ENCODE peak calls at places on chromosome 9, in eight cellular contexts. One of them, this sample, is unnamed. For H3K4me1, the result is how much of the 10 kb centered on the place peaks cover.

GRCh38 chr9:137639303-137640051 is 20.7 kb downstream of the EHMT1 start:
- DNase-seq in esophagus muscularis mucosa: no peak
- DNase-seq in breast epithelium: no peak
- DNase-seq in stomach: no peak
- DNase-seq in HepG2: no peak
- DNase-seq in prostate gland: no peak
- DNase-seq in HCT116: no peak
- DNase-seq in H1: no peak
- DNase-seq in this sample: no peak

GRCh38 chr9:103397868-103398600 is 402.9 kb downstream of the CYLC2 start:
- DNase-seq in esophagus muscularis mucosa: no peak
- DNase-seq in breast epithelium: no peak
- DNase-seq in stomach: peak
- DNase-seq in HepG2: peak
- DNase-seq in prostate gland: peak
- DNase-seq in HCT116: peak
- DNase-seq in H1: peak
- DNase-seq in this sample: no peak

GRCh38 chr9:136511670-136512592 is 29.1 kb upstream of the SEC16A start:
- DNase-seq in esophagus muscularis mucosa: no peak
- DNase-seq in breast epithelium: no peak
- DNase-seq in stomach: no peak
- DNase-seq in HepG2: peak
- DNase-seq in prostate gland: no peak
- DNase-seq in HCT116: no peak
- DNase-seq in H1: no peak
- DNase-seq in this sample: no peak

GRCh38 chr9:33748633-33749304 is 46.6 kb upstream of the PRSS3 start:
- DNase-seq in esophagus muscularis mucosa: no peak
- DNase-seq in breast epithelium: no peak
- DNase-seq in stomach: no peak
- DNase-seq in HepG2: no peak
- DNase-seq in prostate gland: no peak
- DNase-seq in HCT116: no peak
- DNase-seq in H1: no peak
- DNase-seq in this sample: no peak

GRCh38 chr9:113535756-113536155 is 72.2 kb downstream of the RGS3 start:
- DNase-seq in esophagus muscularis mucosa: no peak
- DNase-seq in breast epithelium: no peak
- DNase-seq in stomach: no peak
- DNase-seq in HepG2: no peak
- DNase-seq in prostate gland: no peak
- DNase-seq in HCT116: no peak
- DNase-seq in H1: no peak
- DNase-seq in this sample: peak

GRCh38 chr9:121282309-121283071 is 14.5 kb downstream of the GSN start:
- DNase-seq in esophagus muscularis mucosa: peak
- DNase-seq in breast epithelium: peak
- DNase-seq in stomach: peak
- DNase-seq in HepG2: no peak
- DNase-seq in prostate gland: no peak
- DNase-seq in HCT116: no peak
- DNase-seq in H1: no peak
- DNase-seq in this sample: no peak

GRCh38 chr9:99873943-99874584 is 32.4 kb upstream of the STX17 start:
- DNase-seq in esophagus muscularis mucosa: no peak
- DNase-seq in breast epithelium: no peak
- DNase-seq in stomach: no peak
- DNase-seq in HepG2: no peak
- DNase-seq in prostate gland: no peak
- DNase-seq in HCT116: no peak
- DNase-seq in H1: no peak
- DNase-seq in this sample: no peak

GRCh38 chr9:79684711-79685575 is 113.2 kb downstream of the TLE4 start:
- DNase-seq in esophagus muscularis mucosa: peak
- DNase-seq in breast epithelium: no peak
- DNase-seq in stomach: no peak
- DNase-seq in HepG2: no peak
- DNase-seq in prostate gland: no peak
- DNase-seq in HCT116: no peak
- DNase-seq in H1: no peak
- DNase-seq in this sample: no peak

GRCh38 chr9:100322954-100323536 is 29.7 kb downstream of the TEX10 start:
- DNase-seq in esophagus muscularis mucosa: no peak
- DNase-seq in breast epithelium: no peak
- DNase-seq in stomach: peak
- DNase-seq in HepG2: peak
- DNase-seq in prostate gland: peak
- DNase-seq in HCT116: peak
- DNase-seq in H1: peak
- DNase-seq in this sample: no peak

GRCh38 chr9:128636024-128636390 is 20.6 kb downstream of the DYNC2I2 start:
- DNase-seq in esophagus muscularis mucosa: no peak
- DNase-seq in breast epithelium: peak
- DNase-seq in stomach: peak
- DNase-seq in HepG2: peak
- DNase-seq in prostate gland: peak
- DNase-seq in HCT116: no peak
- DNase-seq in H1: peak
- DNase-seq in this sample: no peak

GRCh38 chr9:5838884-5839571 is 6.1 kb upstream of the ERMP1 start:
- DNase-seq in esophagus muscularis mucosa: no peak
- DNase-seq in breast epithelium: no peak
- DNase-seq in stomach: peak
- DNase-seq in HepG2: peak
- DNase-seq in prostate gland: no peak
- DNase-seq in HCT116: peak
- DNase-seq in H1: no peak
- DNase-seq in this sample: no peak

GRCh38 chr9:82532504-82532903 is 530.4 kb downstream of the RASEF start:
- DNase-seq in esophagus muscularis mucosa: no peak
- DNase-seq in breast epithelium: no peak
- DNase-seq in stomach: no peak
- DNase-seq in HepG2: peak
- DNase-seq in prostate gland: no peak
- DNase-seq in HCT116: no peak
- DNase-seq in H1: no peak
- DNase-seq in this sample: no peak

GRCh38 chr9:137247916-137248175 is 3.2 kb upstream of the STPG3 start:
- DNase-seq in esophagus muscularis mucosa: no peak
- DNase-seq in breast epithelium: no peak
- DNase-seq in stomach: no peak
- DNase-seq in HepG2: no peak
- DNase-seq in prostate gland: no peak
- DNase-seq in HCT116: no peak
- DNase-seq in H1: no peak
- DNase-seq in this sample: no peak

GRCh38 chr9:125428060-125428481 is 166.4 kb downstream of the GAPVD1 start:
- DNase-seq in esophagus muscularis mucosa: no peak
- DNase-seq in breast epithelium: no peak
- DNase-seq in stomach: peak
- DNase-seq in HepG2: no peak
- DNase-seq in prostate gland: no peak
- DNase-seq in HCT116: peak
- DNase-seq in H1: no peak
- DNase-seq in this sample: no peak

GRCh38 chr9:98226516-98226915 is 28.9 kb downstream of the TBC1D2 start:
- DNase-seq in esophagus muscularis mucosa: no peak
- DNase-seq in breast epithelium: no peak
- DNase-seq in stomach: no peak
- DNase-seq in HepG2: peak
- DNase-seq in prostate gland: no peak
- DNase-seq in HCT116: no peak
- DNase-seq in H1: no peak
- DNase-seq in this sample: no peak

GRCh38 chr9:20014168-20014567 is 225.3 kb upstream of the SLC24A2 start:
- DNase-seq in esophagus muscularis mucosa: no peak
- DNase-seq in breast epithelium: no peak
- DNase-seq in stomach: no peak
- DNase-seq in HepG2: no peak
- DNase-seq in prostate gland: no peak
- DNase-seq in HCT116: no peak
- DNase-seq in H1: no peak
- DNase-seq in this sample: no peak

GRCh38 chr9:128836509-128837145 is 7.0 kb upstream of the SPOUT1 start:
- DNase-seq in esophagus muscularis mucosa: no peak
- DNase-seq in breast epithelium: no peak
- DNase-seq in stomach: no peak
- DNase-seq in HepG2: no peak
- DNase-seq in prostate gland: no peak
- DNase-seq in HCT116: no peak
- DNase-seq in H1: no peak
- DNase-seq in this sample: no peak

GRCh38 chr9:135478191-135478590 is 1.4 kb upstream of the PPP1R26 start:
- DNase-seq in esophagus muscularis mucosa: no peak
- DNase-seq in breast epithelium: no peak
- DNase-seq in stomach: no peak
- DNase-seq in HepG2: no peak
- DNase-seq in prostate gland: no peak
- DNase-seq in HCT116: no peak
- DNase-seq in H1: no peak
- DNase-seq in this sample: no peak

GRCh38 chr9:93298498-93299417 is 114.8 kb downstream of the WNK2 start:
- DNase-seq in esophagus muscularis mucosa: peak
- DNase-seq in breast epithelium: no peak
- DNase-seq in stomach: no peak
- DNase-seq in HepG2: peak
- DNase-seq in prostate gland: no peak
- DNase-seq in HCT116: no peak
- DNase-seq in H1: no peak
- DNase-seq in this sample: peak

GRCh38 chr9:136329211-136329627 is 1.9 kb downstream of the GPSM1 start:
- DNase-seq in esophagus muscularis mucosa: no peak
- DNase-seq in breast epithelium: no peak
- DNase-seq in stomach: no peak
- DNase-seq in HepG2: no peak
- DNase-seq in prostate gland: no peak
- DNase-seq in HCT116: no peak
- DNase-seq in H1: no peak
- DNase-seq in this sample: no peak

GRCh38 chr9:95025213-95026170 is 292.0 kb downstream of the FANCC start:
- DNase-seq in esophagus muscularis mucosa: no peak
- DNase-seq in breast epithelium: no peak
- DNase-seq in stomach: peak
- DNase-seq in HepG2: peak
- DNase-seq in prostate gland: no peak
- DNase-seq in HCT116: no peak
- DNase-seq in H1: no peak
- DNase-seq in this sample: no peak
- TF ChIP-seq POLR2AphosphoS5 in esophagus muscularis mucosa: peak
- TF ChIP-seq POLR2AphosphoS5 in breast epithelium: peak
- TF ChIP-seq POLR2AphosphoS5 in stomach: peak
- TF ChIP-seq POLR2AphosphoS5 in HepG2: no peak
- TF ChIP-seq POLR2AphosphoS5 in prostate gland: peak
- TF ChIP-seq POLR2AphosphoS5 in HCT116: no peak
- TF ChIP-seq POLR2AphosphoS5 in H1: no peak
- TF ChIP-seq POLR2AphosphoS5 in this sample: peak

DNA sequence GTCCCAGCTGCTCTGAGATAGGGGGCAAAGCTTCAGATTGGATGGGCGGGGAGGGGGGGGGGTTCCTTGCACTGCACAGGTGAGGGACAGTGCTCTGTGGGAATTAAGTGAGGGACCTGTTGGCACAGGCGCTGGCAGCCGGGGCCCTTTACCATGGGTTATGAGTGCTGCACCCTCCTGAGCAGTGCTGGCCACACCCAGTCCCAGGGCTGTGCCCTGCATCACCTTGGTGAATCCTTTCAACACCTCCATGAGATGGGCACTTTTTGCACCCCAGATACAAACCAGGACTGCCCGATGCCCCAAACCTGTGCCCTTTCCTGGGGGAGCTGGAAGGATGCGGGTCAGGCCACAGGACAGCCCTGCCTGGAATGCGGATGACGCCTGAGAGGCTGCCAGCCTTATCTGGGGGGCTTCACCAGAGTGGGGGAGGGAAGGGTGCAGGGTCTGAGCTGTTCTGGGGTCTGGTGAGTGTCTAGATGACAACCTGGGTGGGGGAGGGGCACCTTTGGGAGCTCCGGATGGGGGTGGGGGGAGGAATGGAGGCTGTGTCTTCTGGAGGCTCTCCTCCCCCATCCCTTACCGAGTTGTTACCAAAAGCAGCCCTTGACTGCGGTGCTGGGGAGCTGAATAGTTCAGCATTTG is 5.2 kb downstream of the CRB2 start:
- DNase-seq in esophagus muscularis mucosa: no peak
- DNase-seq in breast epithelium: no peak
- DNase-seq in stomach: no peak
- DNase-seq in HepG2: no peak
- DNase-seq in prostate gland: no peak
- DNase-seq in HCT116: no peak
- DNase-seq in H1: no peak
- DNase-seq in this sample: no peak
- H3K4me1 ChIP-seq in esophagus muscularis mucosa: under half
- H3K4me1 ChIP-seq in breast epithelium: under half
- H3K4me1 ChIP-seq in stomach: under half
- H3K4me1 ChIP-seq in HepG2: half or more
- H3K4me1 ChIP-seq in prostate gland: under half
- H3K4me1 ChIP-seq in HCT116: under half
- H3K4me1 ChIP-seq in H1: under half
- H3K4me1 ChIP-seq in this sample: under half

GRCh38 chr9:124257070-124257864 is 482 bp upstream of the NEK6 start:
- DNase-seq in esophagus muscularis mucosa: no peak
- DNase-seq in breast epithelium: no peak
- DNase-seq in stomach: no peak
- DNase-seq in HepG2: no peak
- DNase-seq in prostate gland: no peak
- DNase-seq in HCT116: no peak
- DNase-seq in H1: no peak
- DNase-seq in this sample: no peak
- TF ChIP-seq POLR2A in esophagus muscularis mucosa: no peak
- TF ChIP-seq POLR2A in breast epithelium: no peak
- TF ChIP-seq POLR2A in stomach: no peak
- TF ChIP-seq POLR2A in HepG2: no peak
- TF ChIP-seq POLR2A in prostate gland: no peak
- TF ChIP-seq POLR2A in HCT116: no peak
- TF ChIP-seq POLR2A in H1: no peak
- TF ChIP-seq POLR2A in this sample: no peak

DNA sequence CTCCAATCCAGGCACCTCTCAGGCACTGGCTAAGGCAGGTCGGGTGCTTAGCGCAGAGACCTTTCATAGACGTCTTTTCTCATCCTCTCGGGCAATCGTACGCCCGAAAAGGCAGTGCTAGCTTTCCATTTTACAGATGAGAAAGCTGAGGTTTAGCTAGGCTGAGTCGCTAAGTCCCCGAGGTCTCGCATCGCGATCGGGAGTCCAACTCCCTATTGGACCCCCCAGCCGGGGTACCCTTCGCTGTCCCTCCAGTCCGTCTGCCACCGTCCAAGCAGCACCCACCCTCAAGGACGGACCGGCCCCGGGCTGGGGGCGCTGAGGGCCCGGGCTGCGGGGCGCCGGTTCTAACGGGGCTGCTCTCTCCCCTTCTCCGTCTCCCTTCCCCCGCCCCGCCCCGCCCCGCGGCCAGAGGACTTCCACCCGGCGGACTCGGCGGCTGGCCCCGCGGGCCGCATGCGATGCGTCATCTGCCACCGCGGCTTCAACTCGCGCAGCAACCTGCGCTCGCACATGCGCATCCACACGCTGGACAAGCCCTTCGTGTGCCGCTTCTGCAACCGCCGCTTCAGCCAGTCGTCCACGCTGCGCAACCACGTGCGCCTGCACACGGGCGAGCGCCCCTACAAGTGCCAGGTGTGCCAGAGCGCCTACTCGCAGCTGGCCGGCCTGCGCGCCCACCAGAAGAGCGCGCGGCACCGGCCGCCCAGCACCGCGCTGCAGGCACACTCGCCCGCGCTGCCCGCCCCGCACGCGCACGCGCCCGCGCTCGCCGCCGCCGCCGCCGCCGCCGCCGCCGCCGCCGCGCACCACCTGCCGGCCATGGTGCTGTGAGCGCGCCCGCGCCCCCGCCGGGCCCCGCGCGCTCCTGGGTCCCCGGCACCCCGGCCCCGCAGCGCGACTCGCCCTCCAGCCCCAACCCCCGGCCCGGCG is 12.5 kb upstream of the EXOSC2 start:
- DNase-seq in esophagus muscularis mucosa: no peak
- DNase-seq in breast epithelium: peak
- DNase-seq in stomach: peak
- DNase-seq in HepG2: peak
- DNase-seq in prostate gland: peak
- DNase-seq in HCT116: peak
- DNase-seq in H1: no peak
- DNase-seq in this sample: no peak
- TF ChIP-seq POLR2AphosphoS5 in esophagus muscularis mucosa: peak
- TF ChIP-seq POLR2AphosphoS5 in breast epithelium: no peak
- TF ChIP-seq POLR2AphosphoS5 in stomach: no peak
- TF ChIP-seq POLR2AphosphoS5 in HepG2: peak
- TF ChIP-seq POLR2AphosphoS5 in prostate gland: no peak
- TF ChIP-seq POLR2AphosphoS5 in HCT116: peak
- TF ChIP-seq POLR2AphosphoS5 in H1: no peak
- TF ChIP-seq POLR2AphosphoS5 in this sample: no peak